ENCODE peak calls at places on chromosomes 11 and 22, in six cellular contexts. X is hepatic stellate cell, A is caudate nucleus, N is RWPE2, I is globus pallidus, J is NCI-H2171. O is an unnamed sample.

GRCh38 chr11:19714093-19714386 is 1.4 kb downstream of the NAV2 start:
- DNase-seq in J (no peak), I (no peak), X (no peak), A (no peak), N (no peak), O (peak; percentile 70)

GRCh38 chr11:35235944-35236666 is 97.1 kb downstream of the CD44 start:
- DNase-seq in X (no peak), J (no peak), I (no peak), N (peak; percentile 66), A (no peak), O (no peak)

GRCh38 chr22:24380220-24381218 is 46.9 kb upstream of the ADORA2A start:
- DNase-seq in X (no peak), N (no peak), A (no peak), I (no peak), J (peak; percentile 86), O (no peak)

GRCh38 chr11:44530413-44531115 is 34.9 kb upstream of the CD82 start:
- DNase-seq in A (no peak), X (no peak), I (no peak), N (no peak), J (no peak), O (no peak)

GRCh38 chr11:18280438-18281046 is 14.5 kb downstream of the SAA1 start:
- DNase-seq in A (no peak), N (no peak), J (no peak), X (no peak), I (no peak), O (no peak)

GRCh38 chr11:84981296-84981695 is 645.8 kb downstream of the DLG2 start:
- DNase-seq in X (no peak), N (no peak), A (no peak), J (no peak), I (no peak), O (no peak)

GRCh38 chr11:92349478-92350156 is 125.0 kb downstream of the FAT3 start:
- DNase-seq in I (no peak), J (no peak), N (no peak), X (no peak), A (no peak), O (no peak)

GRCh38 chr22:26462971-26463661 is 20.5 kb downstream of the HPS4 start:
- DNase-seq in X (no peak), J (no peak), N (no peak), I (no peak), A (no peak), O (no peak)

GRCh38 chr11:102564110-102564509 is 33.6 kb upstream of the MMP7 start:
- DNase-seq in I (no peak), X (peak; percentile 44), A (no peak), N (no peak), J (no peak), O (no peak)

GRCh38 chr22:34278121-34278520 is 357.8 kb upstream of the LARGE1 start:
- DNase-seq in A (no peak), J (no peak), I (no peak), X (no peak), N (no peak), O (no peak)

GRCh38 chr11:108405706-108406105 is 61.6 kb downstream of the C11orf65 start:
- DNase-seq in A (no peak), X (peak; percentile 22), I (no peak), N (no peak), J (no peak), O (no peak)

GRCh38 chr11:63518548-63518947 is 12.7 kb downstream of the LGALS12 start:
- DNase-seq in N (no peak), X (no peak), A (no peak), I (no peak), J (no peak), O (no peak)

GRCh38 chr11:67345949-67346819 is 7.2 kb downstream of the POLD4 start:
- DNase-seq in A (no peak), N (no peak), X (no peak), J (no peak), I (no peak), O (no peak)

GRCh38 chr11:26025680-26026079 is 306.2 kb upstream of the ANO3 start:
- DNase-seq in N (no peak), A (no peak), J (no peak), X (no peak), I (no peak), O (no peak)

GRCh38 chr11:113603277-113604059 is 102.6 kb downstream of the TMPRSS5 start:
- DNase-seq in I (peak; percentile 87), A (peak; percentile 55), N (no peak), J (no peak), X (no peak), O (no peak)

GRCh38 chr22:33049125-33049729 is 9.0 kb downstream of the SYN3 start:
- DNase-seq in J (peak; percentile 56), A (peak; percentile 50), N (no peak), I (peak; percentile 71), X (peak; percentile 78), O (peak; percentile 74)

GRCh38 chr11:124415356-124415923 is 9.2 kb downstream of the OR8B4 start:
- DNase-seq in J (peak; percentile 4), X (peak; percentile 15), A (no peak), I (peak; percentile 3), N (no peak), O (no peak)

GRCh38 chr11:64764753-64765152 is 5.0 kb upstream of the PYGM start:
- DNase-seq in X (no peak), N (no peak), A (no peak), J (no peak), I (no peak), O (peak; percentile 25)

GRCh38 chr22:36027960-36028645 is 521 bp downstream of the RBFOX2 start:
- DNase-seq in I (peak; percentile 42), A (no peak), N (peak; percentile 61), J (peak; percentile 72), X (peak; percentile 77), O (no peak)

GRCh38 chr11:46912526-46913150 is 5.7 kb downstream of the LRP4 start:
- DNase-seq in I (no peak), A (peak; percentile 45), J (no peak), X (no peak), N (no peak), O (no peak)

GRCh38 chr11:80967649-80968048 is 1526.8 kb upstream of the TENM4 start:
- DNase-seq in N (no peak), A (no peak), X (no peak), J (no peak), I (no peak), O (no peak)

GRCh38 chr22:50209893-50210292 is 9.1 kb downstream of the SELENOO start:
- DNase-seq in A (no peak), X (peak; percentile 87), J (peak; percentile 46), N (no peak), I (peak; percentile 54), O (peak; percentile 81)

GRCh38 chr11:30310623-30311022 is 12.3 kb upstream of the ARL14EP start:
- DNase-seq in X (no peak), I (no peak), A (no peak), N (no peak), J (no peak), O (no peak)

GRCh38 chr22:28978158-28978557 is 83.5 kb downstream of the C22orf31 start:
- DNase-seq in A (no peak), X (no peak), I (no peak), N (no peak), J (no peak), O (no peak)

O was measured in upper lobe of right lung.